ENCODE peak calls at places on chromosome 20, in four cellular contexts. U is stimulated activated naive B cell treated with anti-CD40 and anti-IgM and Interleukin-4, amounts not matched to agents 10 μg/mL and 1 μg/mL and 100 μg/mL, for 72 hours; K is NCI-H1417; X is COR-L47. T is an unnamed sample.

GRCh38 chr20:33733654-33734576 is 2.1 kb downstream of the ZNF341 start:
- DNase-seq in U (peak; percentile 21), K (no peak), X (no peak), T (no peak)

GRCh38 chr20:4491643-4492042 is 230.1 kb upstream of the PRND start:
- DNase-seq in U (no peak), K (no peak), X (no peak), T (no peak)

GRCh38 chr20:49179368-49180277 is 8.5 kb downstream of the STAU1 start:
- DNase-seq in U (no peak), K (no peak), X (no peak), T (no peak)

GRCh38 chr20:23441850-23442313 is 2.4 kb downstream of the CSTL1 start:
- DNase-seq in U (peak; percentile 48), K (peak; percentile 63), X (peak; percentile 69), T (peak; percentile 59)

GRCh38 chr20:47392015-47392720 is 35.7 kb upstream of the ZMYND8 start:
- DNase-seq in U (no peak), K (no peak), X (no peak), T (no peak)

GRCh38 chr20:19934792-19935491 is 82.2 kb upstream of the NAA20 start:
- DNase-seq in U (peak; percentile 66), K (peak; percentile 50), X (no peak), T (peak; percentile 29)

GRCh38 chr20:63625771-63626423 is 1.0 kb downstream of the GMEB2 start:
- DNase-seq in U (peak; percentile 73), K (no peak), X (no peak), T (no peak)

GRCh38 chr20:22438926-22439325 is 145.4 kb downstream of the FOXA2 start:
- DNase-seq in U (no peak), K (no peak), X (no peak), T (no peak)

GRCh38 chr20:58233881-58234528 is 5.6 kb upstream of the ANKRD60 start:
- DNase-seq in U (peak; percentile 27), K (no peak), X (no peak), T (no peak)

GRCh38 chr20:41029150-41029872 is 689 bp downstream of the TOP1 start:
- DNase-seq in U (peak; percentile 24), K (no peak), X (no peak), T (no peak)

GRCh38 chr20:48331518-48332286 is 496.1 kb downstream of the PREX1 start:
- DNase-seq in U (no peak), K (no peak), X (no peak), T (no peak)

GRCh38 chr20:4476903-4477302 is 244.8 kb upstream of the PRND start:
- DNase-seq in U (no peak), K (no peak), X (no peak), T (no peak)

GRCh38 chr20:11296221-11296620 is 621.5 kb upstream of the BTBD3 start:
- DNase-seq in U (no peak), K (no peak), X (no peak), T (no peak)

GRCh38 chr20:46004813-46005505 is 3.7 kb upstream of the MMP9 start:
- DNase-seq in U (no peak), K (peak; percentile 83), X (no peak), T (no peak)

GRCh38 chr20:37285664-37286374 is 3.6 kb upstream of the MANBAL start:
- DNase-seq in U (no peak), K (no peak), X (no peak), T (no peak)

GRCh38 chr20:12198281-12198680 is 280.6 kb downstream of the BTBD3 start:
- DNase-seq in U (no peak), K (no peak), X (no peak), T (no peak)

GRCh38 chr20:33433465-33433864 is 10.1 kb downstream of the SNTA1 start:
- DNase-seq in U (no peak), K (no peak), X (no peak), T (no peak)

GRCh38 chr20:46035713-46036112 is 6.7 kb downstream of the SLC12A5 start:
- DNase-seq in U (no peak), K (peak; percentile 15), X (no peak), T (no peak)

GRCh38 chr20:2692036-2692885 is at the start of gene EBF4:
- DNase-seq in U (no peak), K (peak; percentile 14), X (no peak), T (no peak)

GRCh38 chr20:58976095-58976730 is 4.8 kb upstream of the NELFCD start:
- DNase-seq in U (no peak), K (no peak), X (no peak), T (no peak)

GRCh38 chr20:44038681-44039123 is 124.0 kb downstream of the TOX2 start:
- DNase-seq in U (no peak), K (peak; percentile 84), X (no peak), T (no peak)

GRCh38 chr20:63218701-63219446 is 2.9 kb upstream of the YTHDF1 start:
- DNase-seq in U (no peak), K (no peak), X (no peak), T (no peak)

GRCh38 chr20:50690979-50691584 is at the start of gene RIPOR3:
- DNase-seq in U (no peak), K (no peak), X (no peak), T (no peak)

GRCh38 chr20:10984294-10984693 is 310.5 kb upstream of the JAG1 start:
- DNase-seq in U (no peak), K (peak; percentile 64), X (no peak), T (no peak)

GRCh38 chr20:18132663-18133062 is 5.0 kb upstream of the KAT14 start:
- DNase-seq in U (no peak), K (no peak), X (no peak), T (no peak)

GRCh38 chr20:35305682-35306556 is 13.7 kb upstream of the FAM83C start:
- DNase-seq in U (peak; percentile 24), K (no peak), X (no peak), T (no peak)

GRCh38 chr20:60632420-60633262 is 619.4 kb upstream of the CDH4 start:
- DNase-seq in U (no peak), K (no peak), X (no peak), T (no peak)

GRCh38 chr20:20743511-20744169 is 31.2 kb upstream of the RALGAPA2 start:
- DNase-seq in U (peak; percentile 4), K (peak; percentile 49), X (no peak), T (peak; percentile 54)

GRCh38 chr20:855466-856360 is 22.2 kb downstream of the FAM110A start:
- DNase-seq in U (no peak), K (no peak), X (no peak), T (no peak)

GRCh38 chr20:42604998-42605970 is 584.4 kb downstream of the PTPRT start:
- DNase-seq in U (no peak), K (no peak), X (no peak), T (no peak)

GRCh38 chr20:34111057-34111711 is 859 bp downstream of the EIF2S2 start:
- DNase-seq in U (no peak), K (no peak), X (no peak), T (no peak)

GRCh38 chr20:41632896-41633295 is 14.7 kb upstream of the CHD6 start:
- DNase-seq in U (no peak), K (no peak), X (no peak), T (no peak)